ENCODE peak calls at places on chromosomes 2 and 18, in six cellular contexts. One of them, this sample, is unnamed.

GRCh38 chr18:13392899-13393298 is 174.3 kb downstream of the LDLRAD4 start:
- DNase-seq in MM.1S: no peak
- DNase-seq in DND-41: no peak
- DNase-seq in uterus: no peak
- DNase-seq in fibroblast of mammary gland: no peak
- DNase-seq in tibial artery: no peak
- DNase-seq in this sample: no peak

GRCh38 chr18:10488022-10488421 is 33.6 kb downstream of the APCDD1 start:
- DNase-seq in fibroblast of mammary gland: peak
- DNase-seq in MM.1S: no peak
- DNase-seq in DND-41: no peak
- DNase-seq in tibial artery: no peak
- DNase-seq in uterus: peak
- DNase-seq in this sample: no peak

GRCh38 chr18:8283901-8284585 is 325.2 kb upstream of the RAB12 start:
- DNase-seq in MM.1S: no peak
- DNase-seq in DND-41: no peak
- DNase-seq in uterus: no peak
- DNase-seq in tibial artery: no peak
- DNase-seq in fibroblast of mammary gland: peak
- DNase-seq in this sample: no peak

GRCh38 chr18:36366994-36367839 is 69.7 kb downstream of the FHOD3 start:
- DNase-seq in MM.1S: no peak
- DNase-seq in DND-41: no peak
- DNase-seq in fibroblast of mammary gland: no peak
- DNase-seq in uterus: no peak
- DNase-seq in tibial artery: peak
- DNase-seq in this sample: no peak

GRCh38 chr2:183487316-183487715 is 363.1 kb downstream of the NUP35 start:
- DNase-seq in tibial artery: no peak
- DNase-seq in DND-41: no peak
- DNase-seq in uterus: no peak
- DNase-seq in MM.1S: no peak
- DNase-seq in fibroblast of mammary gland: no peak
- DNase-seq in this sample: no peak

GRCh38 chr18:68763082-68763481 is 34.8 kb upstream of the CCDC102B start:
- DNase-seq in uterus: no peak
- DNase-seq in fibroblast of mammary gland: peak
- DNase-seq in tibial artery: no peak
- DNase-seq in DND-41: no peak
- DNase-seq in MM.1S: no peak
- DNase-seq in this sample: no peak

GRCh38 chr2:130388221-130388907 is 32.5 kb downstream of the PTPN18 start:
- DNase-seq in fibroblast of mammary gland: no peak
- DNase-seq in DND-41: no peak
- DNase-seq in MM.1S: no peak
- DNase-seq in uterus: no peak
- DNase-seq in tibial artery: no peak
- DNase-seq in this sample: no peak

GRCh38 chr2:222033541-222033940 is 265.3 kb downstream of the PAX3 start:
- DNase-seq in fibroblast of mammary gland: peak
- DNase-seq in uterus: no peak
- DNase-seq in tibial artery: no peak
- DNase-seq in DND-41: no peak
- DNase-seq in MM.1S: no peak
- DNase-seq in this sample: no peak

GRCh38 chr2:96084006-96084857 is 32.1 kb downstream of the ADRA2B start:
- DNase-seq in fibroblast of mammary gland: no peak
- DNase-seq in tibial artery: no peak
- DNase-seq in DND-41: no peak
- DNase-seq in MM.1S: no peak
- DNase-seq in uterus: no peak
- DNase-seq in this sample: no peak

GRCh38 chr2:233074106-233074505 is 14.0 kb downstream of the INPP5D start:
- DNase-seq in tibial artery: no peak
- DNase-seq in MM.1S: no peak
- DNase-seq in DND-41: no peak
- DNase-seq in uterus: no peak
- DNase-seq in fibroblast of mammary gland: no peak
- DNase-seq in this sample: no peak
- TF ChIP-seq CTCF in tibial artery: no peak
- TF ChIP-seq CTCF in MM.1S: no peak
- TF ChIP-seq CTCF in DND-41: no peak
- TF ChIP-seq CTCF in uterus: no peak
- TF ChIP-seq CTCF in fibroblast of mammary gland: no peak
- TF ChIP-seq CTCF in this sample: no peak

GRCh38 chr2:237707859-237708398 is 80.5 kb downstream of the LRRFIP1 start:
- DNase-seq in uterus: no peak
- DNase-seq in MM.1S: no peak
- DNase-seq in DND-41: no peak
- DNase-seq in fibroblast of mammary gland: peak
- DNase-seq in tibial artery: no peak
- DNase-seq in this sample: no peak
- TF ChIP-seq CTCF in uterus: no peak
- TF ChIP-seq CTCF in MM.1S: no peak
- TF ChIP-seq CTCF in DND-41: peak
- TF ChIP-seq CTCF in fibroblast of mammary gland: no peak
- TF ChIP-seq CTCF in tibial artery: no peak
- TF ChIP-seq CTCF in this sample: no peak

GRCh38 chr2:85797959-85798358 is 44.2 kb downstream of the ATOH8 start:
- DNase-seq in tibial artery: peak
- DNase-seq in MM.1S: no peak
- DNase-seq in fibroblast of mammary gland: peak
- DNase-seq in uterus: no peak
- DNase-seq in DND-41: no peak
- DNase-seq in this sample: no peak
- TF ChIP-seq CTCF in tibial artery: peak
- TF ChIP-seq CTCF in MM.1S: peak
- TF ChIP-seq CTCF in fibroblast of mammary gland: peak
- TF ChIP-seq CTCF in uterus: peak
- TF ChIP-seq CTCF in DND-41: peak
- TF ChIP-seq CTCF in this sample: peak

DNA sequence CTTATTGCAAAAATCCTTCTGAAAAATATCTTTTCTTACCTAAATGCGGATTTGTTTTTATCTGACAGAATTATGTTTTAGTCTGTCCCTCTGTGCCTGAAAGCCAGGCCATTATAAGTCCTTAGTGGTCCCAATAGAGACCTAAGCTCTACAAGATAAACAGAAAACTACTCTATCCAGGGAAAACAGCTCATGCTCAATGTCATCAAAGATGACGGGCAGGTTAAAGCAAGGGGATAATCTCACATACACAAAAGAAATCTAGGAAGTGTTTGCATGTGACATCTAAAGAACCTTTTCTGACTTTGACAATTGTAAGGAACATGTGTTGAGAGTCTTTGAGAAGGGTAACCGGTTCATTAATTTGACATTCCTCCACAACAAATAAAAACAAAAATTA is 741.1 kb upstream of the ID2 start:
- DNase-seq in tibial artery: no peak
- DNase-seq in uterus: no peak
- DNase-seq in fibroblast of mammary gland: no peak
- DNase-seq in MM.1S: no peak
- DNase-seq in DND-41: no peak
- DNase-seq in this sample: no peak
- TF ChIP-seq CTCF in tibial artery: no peak
- TF ChIP-seq CTCF in uterus: no peak
- TF ChIP-seq CTCF in fibroblast of mammary gland: no peak
- TF ChIP-seq CTCF in MM.1S: no peak
- TF ChIP-seq CTCF in DND-41: no peak
- TF ChIP-seq CTCF in this sample: no peak

DNA sequence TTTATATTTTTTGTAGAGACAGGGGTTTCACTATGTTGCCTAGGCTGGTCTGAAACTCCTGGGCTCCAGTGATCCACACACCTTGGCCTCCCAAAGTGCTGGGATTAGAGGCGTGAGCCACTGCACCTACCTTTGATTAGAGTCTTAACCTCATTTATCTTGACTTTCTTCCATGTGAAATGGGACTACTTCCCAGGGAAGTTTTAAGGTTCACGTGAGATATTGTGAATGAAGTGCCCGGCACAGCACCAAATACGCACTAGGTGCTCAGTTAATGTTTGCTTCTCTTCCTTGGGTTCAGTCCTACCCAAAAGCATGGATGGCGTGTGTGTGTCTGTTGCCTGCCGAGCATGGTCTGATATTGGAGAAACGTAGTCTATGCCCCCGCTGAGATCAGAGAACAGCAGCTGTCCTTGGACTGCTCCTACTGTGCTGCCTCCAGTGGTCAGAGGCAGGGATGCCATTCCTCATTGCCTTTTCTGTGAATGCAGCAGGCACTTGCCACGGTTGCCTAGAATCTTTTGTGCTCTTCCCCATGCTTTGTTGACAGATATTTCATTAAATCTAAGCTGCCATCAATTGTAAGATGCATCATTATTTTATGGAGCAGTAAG is 12.3 kb upstream of the TFCP2L1 start:
- DNase-seq in tibial artery: no peak
- DNase-seq in uterus: no peak
- DNase-seq in MM.1S: no peak
- DNase-seq in fibroblast of mammary gland: peak
- DNase-seq in DND-41: peak
- DNase-seq in this sample: no peak
- TF ChIP-seq CTCF in tibial artery: peak
- TF ChIP-seq CTCF in uterus: no peak
- TF ChIP-seq CTCF in MM.1S: peak
- TF ChIP-seq CTCF in fibroblast of mammary gland: peak
- TF ChIP-seq CTCF in DND-41: peak
- TF ChIP-seq CTCF in this sample: peak

GRCh38 chr18:644395-645004 is 13.0 kb upstream of the TYMS start:
- DNase-seq in MM.1S: no peak
- DNase-seq in DND-41: no peak
- DNase-seq in fibroblast of mammary gland: no peak
- DNase-seq in uterus: no peak
- DNase-seq in tibial artery: no peak
- DNase-seq in this sample: no peak
- TF ChIP-seq CTCF in MM.1S: no peak
- TF ChIP-seq CTCF in DND-41: no peak
- TF ChIP-seq CTCF in fibroblast of mammary gland: peak
- TF ChIP-seq CTCF in uterus: no peak
- TF ChIP-seq CTCF in tibial artery: no peak
- TF ChIP-seq CTCF in this sample: no peak

DNA sequence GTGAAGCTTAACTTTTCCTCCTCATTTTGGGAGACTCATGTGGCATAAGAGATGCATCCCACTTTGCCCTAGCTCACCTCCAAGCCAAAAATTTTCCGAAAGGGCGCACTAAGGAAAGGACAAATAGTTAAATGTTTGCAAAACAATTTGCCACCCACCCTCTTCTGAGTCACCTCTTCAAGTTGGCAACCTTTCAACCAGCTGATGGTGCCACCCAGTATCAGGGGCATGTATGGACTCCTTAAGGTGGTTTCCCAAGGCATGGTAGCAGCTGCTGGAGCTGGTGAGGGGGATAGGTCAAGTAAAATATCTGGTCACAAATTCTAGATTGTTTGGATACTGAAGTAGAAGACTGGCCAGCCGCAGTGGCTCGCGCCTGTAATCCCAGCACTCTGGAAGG is 17.2 kb upstream of the ITGAV start:
- DNase-seq in fibroblast of mammary gland: no peak
- DNase-seq in uterus: no peak
- DNase-seq in MM.1S: no peak
- DNase-seq in tibial artery: no peak
- DNase-seq in DND-41: no peak
- DNase-seq in this sample: peak
- TF ChIP-seq CTCF in fibroblast of mammary gland: no peak
- TF ChIP-seq CTCF in uterus: no peak
- TF ChIP-seq CTCF in MM.1S: no peak
- TF ChIP-seq CTCF in tibial artery: no peak
- TF ChIP-seq CTCF in DND-41: no peak
- TF ChIP-seq CTCF in this sample: no peak

DNA sequence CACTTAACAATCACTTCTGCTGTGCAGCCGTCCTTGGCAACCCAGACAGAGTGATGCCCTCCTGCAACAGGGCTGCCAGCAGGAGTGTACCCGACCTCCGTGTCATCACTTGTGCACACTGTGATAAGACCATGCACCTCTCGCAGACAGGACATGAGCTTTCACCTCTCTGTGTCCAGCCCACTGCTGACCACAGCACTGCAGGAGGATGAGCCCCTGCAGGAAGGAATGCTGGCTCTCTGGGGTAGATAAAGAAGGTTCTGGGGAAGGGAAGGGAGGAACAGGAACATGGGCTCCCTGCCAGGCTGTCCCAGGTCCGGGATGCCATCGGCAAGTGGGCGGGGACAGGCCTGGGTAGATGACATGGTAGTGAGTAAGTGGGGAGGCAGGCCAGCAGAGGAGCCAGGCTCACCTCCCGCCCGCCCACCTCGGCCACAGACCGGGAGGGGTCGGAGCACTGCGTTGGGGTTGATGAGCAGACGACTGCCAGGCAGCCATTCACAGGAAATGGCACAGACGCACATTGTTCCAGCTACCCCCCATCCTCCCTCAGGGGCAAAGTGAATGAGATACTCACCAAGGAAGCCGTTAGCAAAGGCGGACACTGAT is 18.6 kb upstream of the COL6A3 start:
- DNase-seq in tibial artery: no peak
- DNase-seq in uterus: no peak
- DNase-seq in fibroblast of mammary gland: peak
- DNase-seq in MM.1S: no peak
- DNase-seq in DND-41: no peak
- DNase-seq in this sample: peak
- TF ChIP-seq CTCF in tibial artery: no peak
- TF ChIP-seq CTCF in uterus: no peak
- TF ChIP-seq CTCF in fibroblast of mammary gland: peak
- TF ChIP-seq CTCF in MM.1S: no peak
- TF ChIP-seq CTCF in DND-41: no peak
- TF ChIP-seq CTCF in this sample: peak

This sample was measured in RWPE2.